ENCODE peak calls at places on chromosomes 7 and 10, in seven cellular contexts. H is NCI-H748 treated with DMSO at 0.1 percent for 48 hours; W is Right ventricle myocardium superior; J is activated CD4-positive, alpha-beta T cell treated with anti-CD3 and anti-CD28 coated beads, Interleukin-2, amount 50 U/mL, for 24 hours; R is heart right ventricle; Q is GOT3; B is MCF 10A. X is an unnamed sample.

GRCh38 chr10:17742918-17743317 is 9.1 kb upstream of the TMEM236 start:
- DNase-seq in H (no peak), R (peak; percentile 58), J (peak; percentile 51), Q (peak; percentile 12), B (peak; percentile 62), W (peak; percentile 67), X (no peak)

GRCh38 chr7:117114272-117114671 is 161.0 kb downstream of the ST7 start:
- DNase-seq in B (no peak), J (no peak), Q (no peak), H (no peak), W (no peak), R (no peak), X (no peak)

GRCh38 chr7:93551063-93551895 is 23.2 kb downstream of the CALCR start:
- DNase-seq in R (no peak), B (peak; percentile 51), W (no peak), Q (no peak), H (peak; percentile 21), J (no peak), X (no peak)

GRCh38 chr10:121459765-121460453 is 138.3 kb downstream of the FGFR2 start:
- DNase-seq in R (no peak), B (peak; percentile 66), J (no peak), W (no peak), H (no peak), Q (no peak), X (peak; percentile 7)

GRCh38 chr7:148222716-148223115 is 367.9 kb upstream of the C7orf33 start:
- DNase-seq in J (no peak), B (no peak), R (no peak), H (no peak), W (no peak), Q (no peak), X (no peak)

GRCh38 chr7:100003711-100004661 is 11.4 kb upstream of the ZKSCAN1 start:
- DNase-seq in Q (no peak), H (peak; percentile 55), R (no peak), J (no peak), B (no peak), W (no peak), X (no peak)

GRCh38 chr7:122887198-122887597 is 938 bp upstream of the CADPS2 start:
- DNase-seq in B (peak; percentile 69), W (peak; percentile 80), H (peak; percentile 64), Q (no peak), J (no peak), R (peak; percentile 64), X (peak; percentile 29)

GRCh38 chr7:76191783-76192240 is 9.9 kb upstream of the SRRM3 start:
- DNase-seq in H (no peak), Q (no peak), R (no peak), B (peak; percentile 18), W (no peak), J (no peak), X (no peak)

GRCh38 chr10:11887381-11888227 is 64.4 kb downstream of the PROSER2 start:
- DNase-seq in W (no peak), B (no peak), H (no peak), Q (no peak), J (no peak), R (no peak), X (no peak)

GRCh38 chr10:73940634-73941221 is 29.8 kb downstream of the PLAU start:
- DNase-seq in R (peak; percentile 89), H (no peak), J (peak; percentile 69), B (peak; percentile 74), Q (peak; percentile 42), W (peak; percentile 95), X (peak; percentile 76)

GRCh38 chr7:129188372-129188891 is at the start of gene SMO:
- DNase-seq in Q (no peak), R (peak; percentile 41), W (peak; percentile 69), H (no peak), J (no peak), B (no peak), X (no peak)

GRCh38 chr10:20890491-20891337 is 6.4 kb downstream of the NEBL start:
- DNase-seq in R (no peak), W (no peak), H (no peak), J (no peak), Q (no peak), B (peak; percentile 70), X (no peak)

GRCh38 chr10:63697956-63698814 is 177.0 kb downstream of the REEP3 start:
- DNase-seq in J (no peak), R (no peak), B (no peak), H (no peak), W (no peak), Q (no peak), X (no peak)

GRCh38 chr10:26516540-26517101 is 78.5 kb downstream of the APBB1IP start:
- DNase-seq in B (no peak), W (no peak), R (no peak), J (no peak), Q (no peak), H (no peak), X (no peak)

GRCh38 chr7:41628926-41629325 is 74.0 kb downstream of the INHBA start:
- DNase-seq in H (no peak), B (peak; percentile 8), W (no peak), Q (no peak), J (no peak), R (peak; percentile 37), X (no peak)

GRCh38 chr7:23204241-23204640 is 22.4 kb downstream of the NUP42 start:
- DNase-seq in B (no peak), J (no peak), R (no peak), H (no peak), W (no peak), Q (no peak), X (no peak)

GRCh38 chr7:90579181-90579688 is 16.9 kb upstream of the CDK14 start:
- DNase-seq in B (peak; percentile 78), W (no peak), Q (no peak), J (no peak), H (no peak), R (no peak), X (no peak)

GRCh38 chr10:51832652-51833383 is 133.4 kb upstream of the CSTF2T start:
- DNase-seq in J (no peak), Q (no peak), R (no peak), H (no peak), W (no peak), B (peak; percentile 83), X (no peak)

GRCh38 chr10:132904169-132904813 is 38.1 kb downstream of the CFAP46 start:
- DNase-seq in R (no peak), J (no peak), H (no peak), Q (no peak), B (peak; percentile 64), W (peak; percentile 50), X (no peak)

GRCh38 chr10:114542373-114542772 is 115.7 kb downstream of the ABLIM1 start:
- DNase-seq in Q (no peak), J (no peak), B (no peak), W (no peak), H (no peak), R (no peak), X (no peak)

GRCh38 chr7:41537024-41537423 is 165.9 kb downstream of the INHBA start:
- DNase-seq in B (no peak), R (no peak), H (no peak), Q (no peak), J (no peak), W (no peak), X (no peak)

GRCh38 chr7:73706122-73707044 is 13.1 kb downstream of the STX1A start:
- DNase-seq in J (no peak), W (no peak), H (no peak), Q (no peak), B (peak; percentile 74), R (no peak), X (no peak)

GRCh38 chr10:11406746-11407145 is 204.7 kb downstream of the USP6NL start:
- DNase-seq in W (no peak), Q (no peak), J (no peak), R (no peak), H (no peak), B (no peak), X (no peak)

GRCh38 chr7:155198901-155199845 is 98.5 kb upstream of the INSIG1 start:
- DNase-seq in R (no peak), J (no peak), H (no peak), W (no peak), Q (no peak), B (peak; percentile 14), X (no peak)

GRCh38 chr7:25949672-25950487 is 202.1 kb upstream of the NFE2L3 start:
- DNase-seq in R (no peak), J (no peak), H (no peak), W (no peak), Q (no peak), B (no peak), X (no peak)

GRCh38 chr7:155329225-155329624 is 31.5 kb downstream of the INSIG1 start:
- DNase-seq in B (no peak), R (no peak), J (no peak), W (no peak), Q (no peak), H (no peak), X (no peak)

GRCh38 chr10:110508806-110509544 is 11.3 kb downstream of the DUSP5 start:
- DNase-seq in Q (no peak), W (peak; percentile 81), B (no peak), H (no peak), J (no peak), R (peak; percentile 79), X (no peak)

GRCh38 chr7:9240016-9240415 is 806.6 kb downstream of the NXPH1 start:
- DNase-seq in J (no peak), W (no peak), R (no peak), B (no peak), Q (no peak), H (no peak), X (no peak)

GRCh38 chr10:69407621-69408301 is 9.0 kb downstream of the TACR2 start:
- DNase-seq in B (no peak), Q (no peak), H (no peak), J (no peak), R (no peak), W (peak; percentile 48), X (no peak)

GRCh38 chr10:76581685-76582084 is 1055.9 kb downstream of the KCNMA1 start:
- DNase-seq in R (no peak), H (peak; percentile 5), W (no peak), J (no peak), Q (no peak), B (no peak), X (no peak)

GRCh38 chr7:6637544-6638229 is 569 bp downstream of the ZNF316 start:
- DNase-seq in R (no peak), B (peak; percentile 21), H (no peak), Q (no peak), J (no peak), W (no peak), X (no peak)

GRCh38 chr10:21402606-21403083 is 122.8 kb downstream of the SKIDA1 start:
- DNase-seq in R (peak; percentile 28), J (no peak), B (peak; percentile 70), H (no peak), Q (no peak), W (no peak), X (no peak)

X was measured in thoracic aorta.